ENCODE peak calls at places on chromosomes 13 and 19, in five cellular contexts. R, K, A, M and S are unnamed samples.
A peak's percentile ranks its signal among the peaks of the same experiment; 100 is the strongest.

GRCh38 chr19:5228932-5229777 is 111.5 kb downstream of the PTPRS start:
- DNase-seq in K (no peak), M (peak; percentile 85), A (no peak), R (peak; percentile 43), S (no peak)

GRCh38 chr19:14056741-14057356 is 5.0 kb downstream of the PALM3 start:
- DNase-seq in A (no peak), K (no peak), R (peak; percentile 5), M (no peak), S (no peak)

GRCh38 chr13:105948143-105948542 is 587.3 kb downstream of the EFNB2 start:
- DNase-seq in A (no peak), R (no peak), M (no peak), K (no peak), S (no peak)

GRCh38 chr13:26656919-26657318 is 99.4 kb downstream of the WASF3 start:
- DNase-seq in M (no peak), A (no peak), K (no peak), R (peak; percentile 50), S (no peak)

GRCh38 chr13:27775943-27776342 is 16.3 kb upstream of the GSX1 start:
- DNase-seq in K (peak; percentile 29), A (no peak), M (no peak), R (no peak), S (no peak)

GRCh38 chr19:12365094-12365371 is 450 bp downstream of the ZNF442 start:
- DNase-seq in K (no peak), R (peak; percentile 41), A (no peak), M (no peak), S (peak; percentile 31)

GRCh38 chr13:30976041-30976440 is 43.6 kb downstream of the TEX26 start:
- DNase-seq in A (no peak), K (no peak), M (no peak), R (no peak), S (no peak)

GRCh38 chr19:35216026-35216832 is 12.3 kb downstream of the FAM187B start:
- DNase-seq in A (no peak), M (no peak), R (no peak), K (no peak), S (no peak)

GRCh38 chr13:99059498-99060070 is 81.7 kb upstream of the DOCK9 start:
- DNase-seq in K (no peak), R (no peak), M (no peak), A (no peak), S (no peak)

GRCh38 chr13:114043421-114044053 is 69.7 kb upstream of the C13orf46 start:
- DNase-seq in A (peak; percentile 81), K (no peak), R (peak; percentile 96), M (peak; percentile 77), S (peak; percentile 70)

GRCh38 chr19:277581-278165 is 13.5 kb downstream of the PLPP2 start:
- DNase-seq in K (peak; percentile 61), A (no peak), M (no peak), R (peak; percentile 63), S (no peak)

GRCh38 chr19:1825909-1826556 is 14.0 kb upstream of the ATP8B3 start:
- DNase-seq in R (peak; percentile 79), K (peak; percentile 93), A (peak; percentile 75), M (no peak), S (peak; percentile 68)

GRCh38 chr13:80881495-80882482 is 540.9 kb upstream of the SPRY2 start:
- DNase-seq in R (peak; percentile 41), A (no peak), M (no peak), K (no peak), S (no peak)

DNA sequence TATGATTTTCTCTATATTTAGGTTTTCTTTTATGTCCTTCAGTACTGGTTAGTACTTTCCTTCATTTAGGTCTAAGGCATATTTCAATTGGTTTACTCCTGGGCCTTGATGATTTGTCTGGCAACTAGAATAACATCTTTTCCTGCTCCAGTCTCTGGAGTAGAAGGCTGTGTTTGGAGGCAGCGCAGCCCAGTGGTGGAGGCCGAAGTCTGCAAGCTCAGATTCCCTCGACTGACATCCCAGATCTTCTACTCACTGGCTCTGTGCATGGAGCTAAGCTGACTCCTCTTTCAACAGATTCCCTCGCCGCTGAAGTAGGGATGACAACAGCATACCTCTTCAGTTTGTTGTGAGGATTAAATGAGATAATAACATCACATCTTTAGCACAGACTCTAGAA is 141.0 kb downstream of the RAP2A start:
- DNase-seq in K (peak; percentile 58), A (no peak), R (peak; percentile 67), M (no peak), S (no peak)
- TF ChIP-seq CTCF in K (no peak), A (peak; percentile 17), R (peak; percentile 66), M (no peak), S (peak; percentile 22)

GRCh38 chr13:41029629-41030028 is 10.5 kb upstream of the ELF1 start:
- DNase-seq in A (no peak), K (peak; percentile 47), R (no peak), M (no peak), S (no peak)
- TF ChIP-seq CTCF in A (no peak), K (no peak), R (no peak), M (no peak), S (no peak)

GRCh38 chr13:94972262-94972661 is 259.9 kb upstream of the SOX21 start:
- DNase-seq in K (no peak), M (no peak), R (no peak), A (no peak), S (no peak)

GRCh38 chr13:94966380-94966779 is 254.0 kb upstream of the SOX21 start:
- DNase-seq in R (no peak), A (no peak), M (no peak), K (no peak), S (no peak)

GRCh38 chr13:94968040-94968756 is 255.9 kb upstream of the SOX21 start:
- DNase-seq in M (peak; percentile 84), R (peak; percentile 7), K (peak; percentile 67), A (no peak), S (no peak)

GRCh38 chr13:94968757-94969086 is 256.4 kb upstream of the SOX21 start:
- DNase-seq in K (no peak), R (no peak), A (no peak), M (no peak), S (no peak)

GRCh38 chr13:94967183-94968039 is 255.1 kb upstream of the SOX21 start:
- DNase-seq in K (peak; percentile 57), M (peak; percentile 87), R (peak; percentile 9), A (peak; percentile 12), S (no peak)
- TF ChIP-seq CTCF in K (no peak), M (no peak), R (no peak), A (no peak), S (no peak)

GRCh38 chr19:45885556-45886426 is at the start of gene IRF2BP1:
- DNase-seq in M (peak; percentile 94), A (peak; percentile 91), R (peak; percentile 95), K (peak; percentile 93), S (peak; percentile 94)
- TF ChIP-seq CTCF in M (peak; percentile 28), A (no peak), R (no peak), K (no peak), S (no peak)

DNA sequence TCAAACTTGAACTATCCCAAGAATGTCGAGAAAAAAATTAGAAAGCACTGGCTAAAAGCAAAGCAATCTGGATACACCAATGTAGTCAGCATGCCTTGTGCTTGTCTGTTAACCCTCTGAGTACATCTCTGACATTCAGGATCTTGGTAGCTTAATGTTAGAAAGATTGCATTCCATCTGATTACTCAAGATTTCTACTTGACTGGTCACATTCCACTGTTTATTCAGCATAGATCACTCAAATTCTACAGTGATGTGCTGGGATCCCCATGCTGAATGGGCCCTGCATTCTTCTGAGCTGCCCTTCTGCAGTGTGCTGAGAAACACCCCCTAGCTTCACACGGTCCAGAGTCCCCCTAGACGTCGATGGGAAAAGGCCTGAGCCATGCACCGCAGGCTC is 295.4 kb upstream of the MAB21L1 start:
- DNase-seq in R (peak; percentile 34), K (no peak), A (no peak), M (no peak), S (no peak)
- TF ChIP-seq CTCF in R (no peak), K (no peak), A (no peak), M (no peak), S (no peak)

DNA sequence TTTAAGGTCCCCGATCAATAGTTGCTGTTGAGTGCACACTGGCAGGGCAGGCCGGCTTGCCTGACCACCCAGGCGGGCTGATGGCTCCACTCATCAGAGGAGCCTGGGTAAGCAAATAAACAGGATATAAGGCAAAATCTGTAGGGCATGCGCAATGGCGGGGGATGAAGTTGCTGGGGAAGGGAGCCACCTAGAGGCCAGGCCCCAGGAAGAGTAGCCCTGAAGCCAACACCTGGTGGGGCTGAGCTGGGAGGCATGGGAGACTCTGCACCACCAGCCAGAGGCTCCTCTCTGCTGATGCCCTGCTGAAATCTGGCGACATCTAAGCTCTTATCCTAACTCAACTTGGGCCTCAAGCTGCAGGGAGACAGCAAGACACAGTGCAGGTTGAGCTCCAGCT is 324.3 kb downstream of the ZNF536 start:
- DNase-seq in M (peak; percentile 25), A (no peak), K (peak; percentile 82), R (peak; percentile 32), S (no peak)
- TF ChIP-seq CTCF in M (peak; percentile 13), A (no peak), K (no peak), R (peak; percentile 49), S (no peak)

GRCh38 chr13:76349700-76350099 is 536.5 kb downstream of the KCTD12 start:
- DNase-seq in M (no peak), R (peak; percentile 41), A (no peak), K (no peak), S (no peak)
- TF ChIP-seq CTCF in M (no peak), R (no peak), A (no peak), K (no peak), S (no peak)

GRCh38 chr19:49912965-49913685 is 15.9 kb upstream of the ATF5 start:
- DNase-seq in K (peak; percentile 66), M (peak; percentile 69), A (no peak), R (no peak), S (no peak)
- TF ChIP-seq CTCF in K (no peak), M (no peak), A (no peak), R (no peak), S (no peak)

DNA sequence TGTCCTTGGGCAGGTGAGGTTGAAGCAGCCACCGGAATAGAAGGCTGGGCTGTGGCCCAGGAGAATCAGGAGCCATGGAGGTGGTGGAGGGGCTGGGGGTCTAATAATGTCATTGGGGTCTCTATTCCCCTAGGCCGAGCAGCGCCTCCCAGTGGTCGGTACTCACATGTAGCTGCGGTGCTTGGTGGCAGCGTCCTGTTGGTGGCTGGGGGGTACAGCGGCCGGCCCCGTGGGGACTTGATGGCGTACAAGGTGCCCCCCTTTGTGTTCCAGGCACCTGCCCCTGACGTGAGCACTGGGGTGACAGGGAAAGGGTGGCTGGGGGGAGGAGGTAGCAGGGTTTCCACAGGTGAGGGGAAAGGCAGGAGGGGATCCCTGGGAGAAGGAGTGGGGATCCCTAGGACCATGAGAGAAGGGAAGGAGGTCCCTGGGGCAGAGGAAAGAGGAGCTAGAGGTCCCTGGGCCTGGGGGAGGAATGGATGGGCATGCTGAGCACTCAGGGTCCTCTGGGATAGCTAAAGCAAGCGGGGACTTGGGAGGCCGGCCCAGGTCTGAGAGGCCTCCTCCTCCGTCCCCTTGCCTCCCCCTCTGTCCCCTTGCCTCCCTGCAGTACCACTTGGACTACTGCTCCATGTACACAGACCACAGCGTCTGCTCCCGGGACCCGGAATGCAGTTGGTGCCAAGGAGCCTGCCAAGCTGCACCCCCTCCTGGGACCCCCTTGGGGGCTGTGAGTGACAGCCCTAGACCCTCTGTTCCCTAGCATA is 18.1 kb downstream of the MEGF8 start:
- DNase-seq in R (no peak), M (peak; percentile 69), A (no peak), K (peak; percentile 76), S (no peak)
- TF ChIP-seq CTCF in R (no peak), M (no peak), A (no peak), K (peak; percentile 63), S (no peak)